ENCODE peak calls at places on chromosomes 2 and 18, in four cellular contexts. One of them, this sample, is unnamed.

GRCh38 chr2:21627938-21628337 is 504.2 kb downstream of the TDRD15 start:
- DNase-seq in K562: no peak
- DNase-seq in SK-N-SH: no peak
- DNase-seq in GM12878: no peak
- DNase-seq in this sample: no peak

GRCh38 chr2:28137221-28137620 is 246.7 kb downstream of the BABAM2 start:
- DNase-seq in SK-N-SH: no peak
- DNase-seq in GM12878: no peak
- DNase-seq in K562: no peak
- DNase-seq in this sample: no peak

GRCh38 chr2:61536086-61536722 is 2.0 kb downstream of the XPO1 start:
- DNase-seq in K562: peak
- DNase-seq in GM12878: no peak
- DNase-seq in SK-N-SH: peak
- DNase-seq in this sample: no peak

GRCh38 chr2:80061881-80062280 is 242.7 kb downstream of the LRRTM1 start:
- DNase-seq in K562: no peak
- DNase-seq in GM12878: no peak
- DNase-seq in SK-N-SH: no peak
- DNase-seq in this sample: no peak

GRCh38 chr2:39154944-39155343 is 34.1 kb upstream of the SOS1 start:
- DNase-seq in GM12878: no peak
- DNase-seq in K562: no peak
- DNase-seq in SK-N-SH: no peak
- DNase-seq in this sample: no peak

GRCh38 chr2:165452327-165452726 is 17.2 kb upstream of the CSRNP3 start:
- DNase-seq in SK-N-SH: no peak
- DNase-seq in K562: no peak
- DNase-seq in GM12878: no peak
- DNase-seq in this sample: no peak

GRCh38 chr2:42223822-42224268 is 54.7 kb downstream of the EML4 start:
- DNase-seq in GM12878: no peak
- DNase-seq in K562: no peak
- DNase-seq in SK-N-SH: no peak
- DNase-seq in this sample: no peak

GRCh38 chr2:3827673-3828575 is 124.5 kb downstream of the DCDC2C start:
- DNase-seq in K562: peak
- DNase-seq in SK-N-SH: peak
- DNase-seq in GM12878: no peak
- DNase-seq in this sample: no peak

GRCh38 chr18:48777026-48777736 is 173.6 kb downstream of the SMAD7 start:
- DNase-seq in GM12878: no peak
- DNase-seq in SK-N-SH: peak
- DNase-seq in K562: peak
- DNase-seq in this sample: peak

GRCh38 chr2:69980408-69980807 is 19.0 kb upstream of the ASPRV1 start:
- DNase-seq in GM12878: no peak
- DNase-seq in SK-N-SH: no peak
- DNase-seq in K562: no peak
- DNase-seq in this sample: no peak

GRCh38 chr2:176768185-176768584 is 444.4 kb upstream of the HNRNPA3 start:
- DNase-seq in GM12878: no peak
- DNase-seq in SK-N-SH: no peak
- DNase-seq in K562: no peak
- DNase-seq in this sample: no peak

GRCh38 chr2:226184940-226185575 is 614.6 kb downstream of the IRS1 start:
- DNase-seq in K562: no peak
- DNase-seq in SK-N-SH: no peak
- DNase-seq in GM12878: no peak
- DNase-seq in this sample: no peak

GRCh38 chr2:219836647-219837177 is 209.3 kb downstream of the SLC4A3 start:
- DNase-seq in K562: no peak
- DNase-seq in SK-N-SH: no peak
- DNase-seq in GM12878: no peak
- DNase-seq in this sample: no peak

GRCh38 chr2:161104054-161104553 is 56.1 kb upstream of the TANK start:
- DNase-seq in K562: no peak
- DNase-seq in GM12878: peak
- DNase-seq in SK-N-SH: no peak
- DNase-seq in this sample: no peak

GRCh38 chr2:220499281-220499680 is 871.9 kb downstream of the SLC4A3 start:
- DNase-seq in GM12878: no peak
- DNase-seq in SK-N-SH: no peak
- DNase-seq in K562: no peak
- DNase-seq in this sample: no peak

GRCh38 chr2:150449856-150450255 is 37.6 kb downstream of the RND3 start:
- DNase-seq in GM12878: no peak
- DNase-seq in K562: no peak
- DNase-seq in SK-N-SH: no peak
- DNase-seq in this sample: no peak

GRCh38 chr2:216700088-216700567 is 4.8 kb upstream of the IGFBP5 start:
- DNase-seq in K562: no peak
- DNase-seq in GM12878: no peak
- DNase-seq in SK-N-SH: peak
- DNase-seq in this sample: no peak

GRCh38 chr2:174775586-174775985 is 11.3 kb upstream of the CHRNA1 start:
- DNase-seq in GM12878: no peak
- DNase-seq in K562: no peak
- DNase-seq in SK-N-SH: no peak
- DNase-seq in this sample: no peak

GRCh38 chr18:61643884-61644647 is 248.7 kb downstream of the RNF152 start:
- DNase-seq in GM12878: no peak
- DNase-seq in K562: no peak
- DNase-seq in SK-N-SH: no peak
- DNase-seq in this sample: no peak

GRCh38 chr2:95296036-95296435 is 1.1 kb upstream of the KCNIP3 start:
- DNase-seq in GM12878: no peak
- DNase-seq in K562: no peak
- DNase-seq in SK-N-SH: no peak
- DNase-seq in this sample: no peak

GRCh38 chr2:190961918-190962487 is 52.0 kb downstream of the STAT1 start:
- DNase-seq in GM12878: no peak
- DNase-seq in K562: no peak
- DNase-seq in SK-N-SH: no peak
- DNase-seq in this sample: no peak

GRCh38 chr18:9328776-9329175 is 5.8 kb upstream of the TWSG1 start:
- DNase-seq in SK-N-SH: no peak
- DNase-seq in GM12878: no peak
- DNase-seq in K562: no peak
- DNase-seq in this sample: no peak

GRCh38 chr2:239768907-239769573 is 256.1 kb downstream of the NDUFA10 start:
- DNase-seq in K562: no peak
- DNase-seq in GM12878: no peak
- DNase-seq in SK-N-SH: no peak
- DNase-seq in this sample: no peak

GRCh38 chr2:204871246-204871953 is 326.1 kb downstream of the PARD3B start:
- DNase-seq in GM12878: no peak
- DNase-seq in SK-N-SH: peak
- DNase-seq in K562: no peak
- DNase-seq in this sample: no peak

GRCh38 chr2:71604709-71605085 is 151.3 kb downstream of the DYSF start:
- DNase-seq in K562: no peak
- DNase-seq in SK-N-SH: no peak
- DNase-seq in GM12878: no peak
- DNase-seq in this sample: peak

GRCh38 chr2:39547811-39548719 is 111.0 kb upstream of the MAP4K3 start:
- DNase-seq in SK-N-SH: no peak
- DNase-seq in K562: no peak
- DNase-seq in GM12878: no peak
- DNase-seq in this sample: no peak

GRCh38 chr2:1748741-1749488 is 4.6 kb upstream of the PXDN start:
- DNase-seq in K562: no peak
- DNase-seq in GM12878: no peak
- DNase-seq in SK-N-SH: no peak
- DNase-seq in this sample: peak

GRCh38 chr18:49238433-49239042 is 221.9 kb downstream of the DYM start:
- DNase-seq in GM12878: no peak
- DNase-seq in K562: peak
- DNase-seq in SK-N-SH: peak
- DNase-seq in this sample: no peak

GRCh38 chr18:3790702-3791101 is 340.7 kb downstream of the TGIF1 start:
- DNase-seq in GM12878: peak
- DNase-seq in K562: no peak
- DNase-seq in SK-N-SH: no peak
- DNase-seq in this sample: no peak

GRCh38 chr2:28095622-28096021 is 205.1 kb downstream of the BABAM2 start:
- DNase-seq in SK-N-SH: no peak
- DNase-seq in K562: no peak
- DNase-seq in GM12878: no peak
- DNase-seq in this sample: no peak

GRCh38 chr2:240930631-240931318 is 24.6 kb downstream of the CROCC2 start:
- DNase-seq in K562: no peak
- DNase-seq in GM12878: no peak
- DNase-seq in SK-N-SH: peak
- DNase-seq in this sample: no peak

GRCh38 chr2:85602476-85603234 is at the start of gene TMEM150A:
- DNase-seq in K562: peak
- DNase-seq in SK-N-SH: peak
- DNase-seq in GM12878: peak
- DNase-seq in this sample: peak

GRCh38 chr18:9683418-9684396 is 24.4 kb upstream of the RAB31 start:
- DNase-seq in GM12878: no peak
- DNase-seq in SK-N-SH: no peak
- DNase-seq in K562: peak
- DNase-seq in this sample: no peak

GRCh38 chr18:60649107-60649506 is 276.5 kb upstream of the MC4R start:
- DNase-seq in K562: no peak
- DNase-seq in SK-N-SH: no peak
- DNase-seq in GM12878: peak
- DNase-seq in this sample: no peak

GRCh38 chr18:46623541-46623940 is 33.5 kb downstream of the LOXHD1 start:
- DNase-seq in SK-N-SH: peak
- DNase-seq in GM12878: no peak
- DNase-seq in K562: no peak
- DNase-seq in this sample: no peak

GRCh38 chr2:42241517-42241916 is 72.4 kb downstream of the EML4 start:
- DNase-seq in SK-N-SH: no peak
- DNase-seq in GM12878: no peak
- DNase-seq in K562: no peak
- DNase-seq in this sample: no peak

GRCh38 chr2:234963785-234964615 is 12.2 kb downstream of the SH3BP4 start:
- DNase-seq in SK-N-SH: no peak
- DNase-seq in K562: no peak
- DNase-seq in GM12878: no peak
- DNase-seq in this sample: no peak
- TF ChIP-seq NRF1 in SK-N-SH: no peak
- TF ChIP-seq NRF1 in K562: no peak
- TF ChIP-seq NRF1 in GM12878: no peak
- TF ChIP-seq NRF1 in this sample: no peak

DNA sequence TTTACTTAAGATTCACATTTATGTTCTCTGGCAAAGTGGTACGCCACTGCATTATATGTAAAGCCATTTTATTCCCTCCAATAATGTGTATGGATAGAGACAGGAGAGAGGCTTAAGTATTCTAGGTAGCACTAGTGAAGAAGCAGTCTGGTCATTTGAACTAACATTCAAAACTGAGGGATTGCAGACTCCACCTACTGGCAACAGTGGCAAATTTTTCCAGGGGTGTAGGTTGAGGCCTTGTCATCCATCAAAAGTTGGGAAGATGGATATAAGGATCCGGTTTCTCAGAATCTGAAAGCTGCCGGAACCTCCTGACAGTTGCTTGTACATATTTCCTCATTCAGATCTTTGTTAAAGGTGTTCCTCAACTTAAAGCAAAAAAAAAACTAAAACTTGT is 465.5 kb upstream of the FSHR start:
- DNase-seq in SK-N-SH: peak
- DNase-seq in K562: no peak
- DNase-seq in GM12878: no peak
- DNase-seq in this sample: no peak
- TF ChIP-seq YY1 in SK-N-SH: no peak
- TF ChIP-seq YY1 in K562: no peak
- TF ChIP-seq YY1 in GM12878: no peak
- TF ChIP-seq YY1 in this sample: no peak

GRCh38 chr2:210443527-210443926 is 33.0 kb downstream of the LANCL1 start:
- DNase-seq in SK-N-SH: no peak
- DNase-seq in GM12878: no peak
- DNase-seq in K562: no peak
- DNase-seq in this sample: no peak
- TF ChIP-seq NRF1 in SK-N-SH: no peak
- TF ChIP-seq NRF1 in GM12878: no peak
- TF ChIP-seq NRF1 in K562: no peak
- TF ChIP-seq NRF1 in this sample: no peak

DNA sequence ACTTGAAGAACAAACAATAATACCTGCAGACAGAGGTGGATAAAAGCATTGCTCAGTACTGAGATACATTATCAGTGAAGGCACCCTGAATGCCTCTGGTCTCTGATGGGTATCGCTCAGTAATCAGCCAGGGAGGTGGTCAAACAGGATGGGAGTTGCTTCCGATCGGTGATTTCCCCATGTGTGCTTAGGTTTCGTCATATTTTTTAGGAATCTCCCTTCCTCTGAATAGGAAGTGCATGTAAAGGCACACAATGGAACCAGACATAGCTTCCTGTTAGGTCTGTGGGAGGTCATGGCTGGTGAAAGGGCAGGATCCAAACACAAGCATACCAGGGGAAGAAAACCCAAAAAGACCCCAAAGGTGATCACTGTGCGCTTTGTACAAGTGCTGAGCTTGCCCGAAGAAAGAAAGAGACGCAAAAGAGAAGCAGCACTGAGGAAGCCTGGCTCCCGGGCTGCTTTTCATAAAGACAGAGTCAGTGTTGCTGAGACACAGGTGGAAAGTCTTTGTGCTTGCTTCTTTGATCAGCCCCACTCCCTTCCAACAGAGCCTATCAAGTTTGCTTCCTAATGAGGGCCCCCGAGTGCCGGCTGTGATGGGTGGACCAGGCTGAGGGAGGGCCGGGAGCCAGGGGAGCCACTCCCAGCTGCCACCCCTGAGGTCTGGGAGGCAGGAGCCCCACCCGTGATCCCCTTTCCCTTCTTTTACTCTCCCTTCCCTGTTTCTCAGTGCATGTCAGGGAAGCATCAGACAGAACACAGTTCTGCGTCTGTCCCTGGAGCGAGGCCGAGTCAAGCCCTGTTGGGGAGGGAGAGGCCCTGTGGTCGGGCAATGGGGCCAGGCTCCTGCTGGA is 138.2 kb downstream of the SH3RF3 start:
- DNase-seq in K562: no peak
- DNase-seq in SK-N-SH: no peak
- DNase-seq in GM12878: no peak
- DNase-seq in this sample: no peak
- TF ChIP-seq YY1 in K562: no peak
- TF ChIP-seq YY1 in SK-N-SH: no peak
- TF ChIP-seq YY1 in GM12878: no peak
- TF ChIP-seq YY1 in this sample: no peak

GRCh38 chr2:66448592-66448991 is 13.7 kb downstream of the MEIS1 start:
- DNase-seq in K562: no peak
- DNase-seq in SK-N-SH: no peak
- DNase-seq in GM12878: no peak
- DNase-seq in this sample: no peak
- TF ChIP-seq NRF1 in K562: no peak
- TF ChIP-seq NRF1 in SK-N-SH: no peak
- TF ChIP-seq NRF1 in GM12878: no peak
- TF ChIP-seq NRF1 in this sample: no peak